ENCODE peak calls at places on chromosomes 11 and 22, in four cellular contexts. A, R, V and D are unnamed samples.

GRCh38 chr11:59754494-59754858 is 700 bp upstream of the STX3 start:
- DNase-seq in A (no peak), R (peak; percentile 37), V (peak; percentile 30), D (no peak)

GRCh38 chr11:121754603-121755002 is 301.8 kb upstream of the SORL1-AS1 start:
- DNase-seq in A (no peak), R (no peak), V (no peak), D (no peak)

GRCh38 chr11:47566166-47566546 is 757 bp downstream of the PTPMT1 start:
- DNase-seq in A (no peak), R (peak; percentile 19), V (no peak), D (no peak)

GRCh38 chr22:28829358-28830181 is 29.2 kb upstream of the XBP1 start:
- DNase-seq in A (peak; percentile 90), R (peak; percentile 69), V (peak; percentile 32), D (peak; percentile 10)

GRCh38 chr11:124760205-124760652 is 1.9 kb downstream of the ESAM start:
- DNase-seq in A (no peak), R (peak; percentile 60), V (no peak), D (no peak)

GRCh38 chr11:121237686-121238658 is 54.6 kb upstream of the SC5D start:
- DNase-seq in A (no peak), R (peak; percentile 50), V (no peak), D (peak; percentile 59)

GRCh38 chr11:98701541-98701940 is 319.2 kb upstream of the CNTN5 start:
- DNase-seq in A (no peak), R (no peak), V (no peak), D (no peak)

GRCh38 chr22:25362215-25362882 is 142.9 kb downstream of the CRYBB2 start:
- DNase-seq in A (peak; percentile 88), R (peak; percentile 55), V (peak; percentile 11), D (no peak)

GRCh38 chr11:101003468-101003867 is 126.1 kb downstream of the PGR start:
- DNase-seq in A (no peak), R (peak; percentile 9), V (peak; percentile 12), D (no peak)

GRCh38 chr11:111942826-111943225 is 5.7 kb downstream of the DIXDC1 start:
- DNase-seq in A (peak; percentile 38), R (peak; percentile 55), V (no peak), D (no peak)

GRCh38 chr22:32206774-32207758 is 2.2 kb upstream of the RFPL2 start:
- DNase-seq in A (no peak), R (peak; percentile 42), V (peak; percentile 20), D (no peak)

GRCh38 chr11:134993691-134994243 is 581.7 kb upstream of the B3GAT1 start:
- DNase-seq in A (no peak), R (no peak), V (no peak), D (no peak)

GRCh38 chr22:46574993-46575914 is 37.8 kb upstream of the CELSR1 start:
- DNase-seq in A (no peak), R (peak; percentile 76), V (no peak), D (peak; percentile 33)

GRCh38 chr11:68328374-68329091 is 16.1 kb downstream of the LRP5 start:
- DNase-seq in A (no peak), R (peak; percentile 90), V (no peak), D (peak; percentile 54)

GRCh38 chr11:69912911-69913451 is 93.8 kb upstream of the FGF3 start:
- DNase-seq in A (no peak), R (no peak), V (no peak), D (no peak)

GRCh38 chr11:21446939-21447590 is 745.8 kb upstream of the ANO5 start:
- DNase-seq in A (no peak), R (no peak), V (no peak), D (no peak)

GRCh38 chr11:46122955-46123354 is 1.7 kb upstream of the PHF21A start:
- DNase-seq in A (peak; percentile 39), R (peak; percentile 17), V (no peak), D (no peak)

GRCh38 chr11:126716456-126717083 is 284.0 kb downstream of the KIRREL3 start:
- DNase-seq in A (peak; percentile 51), R (no peak), V (peak; percentile 14), D (no peak)

GRCh38 chr11:76139317-76139716 is 67.0 kb downstream of the WNT11 start:
- DNase-seq in A (no peak), R (no peak), V (no peak), D (no peak)

GRCh38 chr11:88779551-88779950 is 286.2 kb downstream of the GRM5 start:
- DNase-seq in A (peak; percentile 66), R (no peak), V (no peak), D (no peak)

GRCh38 chr22:20437253-20438065 is at the start of gene SCARF2:
- DNase-seq in A (peak; percentile 96), R (peak; percentile 65), V (no peak), D (no peak)

GRCh38 chr11:29119691-29120328 is 897.0 kb downstream of the KCNA4 start:
- DNase-seq in A (peak; percentile 61), R (peak; percentile 95), V (no peak), D (peak; percentile 97)